ENCODE peak calls at places on chromosome 11, in ten cellular contexts. One of them, this sample, is unnamed.

GRCh38 chr11:45092901-45093760 is 53.3 kb upstream of the PRDM11 start:
- DNase-seq in AG04450: no peak
- DNase-seq in HCT116: no peak
- DNase-seq in upper lobe of right lung: no peak
- DNase-seq in WERI-Rb-1: peak; percentile 10
- DNase-seq in H9: peak; percentile 18
- DNase-seq in fibroblast of lung: peak; percentile 99
- DNase-seq in Peyer's patch: no peak
- DNase-seq in uterus: peak; percentile 8
- DNase-seq in H1: no peak
- DNase-seq in this sample: no peak

GRCh38 chr11:8268530-8269461 is 5.1 kb upstream of the LMO1 start:
- DNase-seq in AG04450: no peak
- DNase-seq in HCT116: no peak
- DNase-seq in upper lobe of right lung: peak; percentile 33
- DNase-seq in WERI-Rb-1: peak; percentile 23
- DNase-seq in H9: no peak
- DNase-seq in fibroblast of lung: peak; percentile 29
- DNase-seq in Peyer's patch: peak; percentile 35
- DNase-seq in uterus: peak; percentile 6
- DNase-seq in H1: peak; percentile 55
- DNase-seq in this sample: no peak

GRCh38 chr11:121650520-121651266 is 197.9 kb upstream of the SORL1-AS1 start:
- DNase-seq in AG04450: no peak
- DNase-seq in HCT116: no peak
- DNase-seq in upper lobe of right lung: no peak
- DNase-seq in WERI-Rb-1: no peak
- DNase-seq in H9: no peak
- DNase-seq in fibroblast of lung: no peak
- DNase-seq in Peyer's patch: no peak
- DNase-seq in uterus: no peak
- DNase-seq in H1: no peak
- DNase-seq in this sample: no peak

GRCh38 chr11:56817661-56818060 is 69.2 kb upstream of the OR9G4 start:
- DNase-seq in AG04450: no peak
- DNase-seq in HCT116: no peak
- DNase-seq in upper lobe of right lung: no peak
- DNase-seq in WERI-Rb-1: no peak
- DNase-seq in H9: no peak
- DNase-seq in fibroblast of lung: no peak
- DNase-seq in Peyer's patch: no peak
- DNase-seq in uterus: no peak
- DNase-seq in H1: no peak
- DNase-seq in this sample: no peak

GRCh38 chr11:117913736-117914397 is 15.3 kb downstream of the TMPRSS13 start:
- DNase-seq in AG04450: no peak
- DNase-seq in HCT116: no peak
- DNase-seq in upper lobe of right lung: no peak
- DNase-seq in WERI-Rb-1: no peak
- DNase-seq in H9: peak; percentile 8
- DNase-seq in fibroblast of lung: no peak
- DNase-seq in Peyer's patch: no peak
- DNase-seq in uterus: no peak
- DNase-seq in H1: no peak
- DNase-seq in this sample: no peak

GRCh38 chr11:103798456-103798855 is 238.0 kb upstream of the DDI1 start:
- DNase-seq in AG04450: no peak
- DNase-seq in HCT116: no peak
- DNase-seq in upper lobe of right lung: no peak
- DNase-seq in WERI-Rb-1: no peak
- DNase-seq in H9: no peak
- DNase-seq in fibroblast of lung: no peak
- DNase-seq in Peyer's patch: no peak
- DNase-seq in uterus: no peak
- DNase-seq in H1: no peak
- DNase-seq in this sample: no peak

GRCh38 chr11:134363592-134363991 is 31.8 kb downstream of the GLB1L2 start:
- DNase-seq in AG04450: no peak
- DNase-seq in HCT116: no peak
- DNase-seq in upper lobe of right lung: peak; percentile 1
- DNase-seq in WERI-Rb-1: no peak
- DNase-seq in H9: no peak
- DNase-seq in fibroblast of lung: no peak
- DNase-seq in Peyer's patch: peak; percentile 11
- DNase-seq in uterus: no peak
- DNase-seq in H1: no peak
- DNase-seq in this sample: no peak

GRCh38 chr11:115214644-115215305 is 289.4 kb downstream of the CADM1 start:
- DNase-seq in AG04450: no peak
- DNase-seq in HCT116: no peak
- DNase-seq in upper lobe of right lung: no peak
- DNase-seq in WERI-Rb-1: no peak
- DNase-seq in H9: no peak
- DNase-seq in fibroblast of lung: no peak
- DNase-seq in Peyer's patch: no peak
- DNase-seq in uterus: no peak
- DNase-seq in H1: no peak
- DNase-seq in this sample: no peak

GRCh38 chr11:79694368-79694767 is 253.5 kb upstream of the TENM4 start:
- DNase-seq in AG04450: no peak
- DNase-seq in HCT116: no peak
- DNase-seq in upper lobe of right lung: no peak
- DNase-seq in WERI-Rb-1: no peak
- DNase-seq in H9: no peak
- DNase-seq in fibroblast of lung: no peak
- DNase-seq in Peyer's patch: no peak
- DNase-seq in uterus: no peak
- DNase-seq in H1: no peak
- DNase-seq in this sample: no peak

DNA sequence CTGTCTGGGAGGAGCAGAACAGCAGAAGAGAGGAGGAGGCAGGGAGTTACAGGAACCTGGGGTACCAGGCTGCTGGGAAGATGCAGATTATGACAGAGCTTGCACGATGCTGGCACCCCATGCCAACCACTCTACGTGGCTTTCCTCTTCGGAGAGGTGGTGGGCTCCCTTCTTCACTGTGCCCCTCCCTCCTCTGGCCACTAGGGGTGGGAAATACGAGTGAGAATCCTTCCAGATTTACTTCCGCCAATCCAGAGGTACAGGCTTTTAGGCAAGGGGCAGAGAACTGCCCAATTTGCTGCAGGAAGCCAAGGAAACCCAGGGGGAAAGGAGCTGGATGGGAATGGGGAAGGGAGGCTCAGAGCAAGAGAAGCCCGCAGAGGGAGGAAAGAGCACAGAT is 12.3 kb downstream of the HYOU1 start:
- DNase-seq in AG04450: no peak
- DNase-seq in HCT116: no peak
- DNase-seq in upper lobe of right lung: no peak
- DNase-seq in WERI-Rb-1: no peak
- DNase-seq in H9: no peak
- DNase-seq in fibroblast of lung: no peak
- DNase-seq in Peyer's patch: no peak
- DNase-seq in uterus: no peak
- DNase-seq in H1: no peak
- DNase-seq in this sample: no peak
- TF ChIP-seq CTCF in AG04450: peak; percentile 21
- TF ChIP-seq CTCF in HCT116: peak; percentile 42
- TF ChIP-seq CTCF in upper lobe of right lung: no peak
- TF ChIP-seq CTCF in WERI-Rb-1: peak; percentile 35
- TF ChIP-seq CTCF in H9: peak; percentile 58
- TF ChIP-seq CTCF in fibroblast of lung: no peak
- TF ChIP-seq CTCF in Peyer's patch: no peak
- TF ChIP-seq CTCF in uterus: no peak
- TF ChIP-seq CTCF in H1: peak; percentile 63
- TF ChIP-seq CTCF in this sample: no peak

DNA sequence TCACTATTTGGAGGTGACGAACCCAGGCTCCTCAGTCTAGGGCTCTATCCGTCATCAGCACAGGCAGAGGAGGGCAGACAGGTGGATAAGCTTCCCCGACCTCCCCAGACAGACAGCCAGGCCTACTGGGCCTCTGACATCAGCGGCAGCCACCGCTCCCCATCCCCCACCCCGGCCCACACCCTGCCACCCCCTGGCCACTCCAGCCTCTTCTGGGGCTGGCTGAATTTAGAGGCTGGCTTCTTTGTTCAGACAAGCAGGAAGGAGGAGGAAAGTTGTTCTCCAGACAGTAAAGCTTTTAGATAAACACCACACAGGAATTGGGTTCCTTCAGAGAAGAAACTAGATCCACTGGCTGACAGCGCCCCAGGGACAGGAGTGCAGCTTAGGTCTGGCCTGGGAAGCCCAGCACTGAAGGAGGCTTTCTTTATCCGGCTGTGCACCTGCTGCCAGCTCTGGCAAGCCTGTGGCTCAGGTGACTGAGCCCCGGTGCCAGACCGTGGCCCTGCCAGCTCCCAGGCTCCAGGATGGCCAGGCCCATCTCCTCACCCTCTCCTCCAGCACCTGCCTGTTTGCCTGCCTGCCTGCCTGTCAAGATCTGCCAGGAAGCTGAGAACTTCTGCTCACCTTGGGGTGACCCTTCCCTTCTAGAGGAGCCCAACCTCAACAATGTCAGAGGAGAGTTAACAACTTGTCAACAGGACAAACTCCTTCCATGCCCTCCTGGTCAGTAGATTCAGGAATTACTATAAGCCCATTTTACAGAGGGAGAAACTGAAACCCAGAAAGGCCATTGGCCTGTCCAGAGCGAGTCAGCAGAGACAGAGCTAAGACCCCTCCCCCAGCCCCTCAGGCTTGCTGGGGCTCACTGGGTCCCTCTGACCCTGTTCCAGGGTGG is 44.0 kb upstream of the KLHL35 start:
- DNase-seq in AG04450: no peak
- DNase-seq in HCT116: no peak
- DNase-seq in upper lobe of right lung: no peak
- DNase-seq in WERI-Rb-1: peak; percentile 43
- DNase-seq in H9: no peak
- DNase-seq in fibroblast of lung: no peak
- DNase-seq in Peyer's patch: peak; percentile 35
- DNase-seq in uterus: no peak
- DNase-seq in H1: no peak
- DNase-seq in this sample: no peak
- H3K27ac ChIP-seq in AG04450: no peak overlapping the region
- H3K27ac ChIP-seq in HCT116: no peak overlapping the region
- H3K27ac ChIP-seq in upper lobe of right lung: peak overlapping the region; percentile 70
- H3K27ac ChIP-seq in WERI-Rb-1: peak overlapping the region; percentile 72
- H3K27ac ChIP-seq in H9: no peak overlapping the region
- H3K27ac ChIP-seq in fibroblast of lung: no peak overlapping the region
- H3K27ac ChIP-seq in Peyer's patch: peak overlapping the region; percentile 30
- H3K27ac ChIP-seq in uterus: no peak overlapping the region
- H3K27ac ChIP-seq in H1: no peak overlapping the region
- H3K27ac ChIP-seq in this sample: peak overlapping the region; percentile 34

DNA sequence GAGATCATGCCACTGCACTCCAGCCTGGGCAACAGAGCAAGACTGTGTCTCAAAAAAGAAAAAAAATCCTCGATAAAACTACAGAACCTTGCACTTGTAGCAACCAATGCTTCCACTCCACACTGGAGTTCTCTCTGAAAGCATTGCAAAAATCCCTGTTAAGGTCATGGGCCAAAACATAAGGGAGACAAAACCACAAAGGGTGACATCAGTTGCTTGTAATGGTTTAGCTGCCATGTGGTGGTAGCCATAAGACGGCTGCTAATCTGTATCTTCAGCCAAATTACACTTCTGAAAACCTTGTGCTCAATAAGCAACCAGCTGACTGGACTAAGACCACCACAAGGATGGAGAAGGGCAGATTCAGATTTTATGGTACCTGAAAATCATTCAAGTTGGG is 20.6 kb upstream of the TPH1 start:
- DNase-seq in AG04450: no peak
- DNase-seq in HCT116: no peak
- DNase-seq in upper lobe of right lung: no peak
- DNase-seq in WERI-Rb-1: no peak
- DNase-seq in H9: no peak
- DNase-seq in fibroblast of lung: peak; percentile 47
- DNase-seq in Peyer's patch: no peak
- DNase-seq in uterus: no peak
- DNase-seq in H1: no peak
- DNase-seq in this sample: no peak
- H3K9me3 ChIP-seq in AG04450: no peaks in the 10 kb centered on the region
- H3K9me3 ChIP-seq in HCT116: no peaks in the 10 kb centered on the region
- H3K9me3 ChIP-seq in upper lobe of right lung: no peaks in the 10 kb centered on the region
- H3K9me3 ChIP-seq in WERI-Rb-1: no peaks in the 10 kb centered on the region
- H3K9me3 ChIP-seq in H9: no peaks in the 10 kb centered on the region
- H3K9me3 ChIP-seq in fibroblast of lung: no peaks in the 10 kb centered on the region
- H3K9me3 ChIP-seq in Peyer's patch: no peaks in the 10 kb centered on the region
- H3K9me3 ChIP-seq in uterus: no peaks in the 10 kb centered on the region
- H3K9me3 ChIP-seq in H1: no peaks in the 10 kb centered on the region
- H3K9me3 ChIP-seq in this sample: no peaks in the 10 kb centered on the region

GRCh38 chr11:64150481-64151239 is 15.3 kb downstream of the MACROD1 start:
- DNase-seq in AG04450: no peak
- DNase-seq in HCT116: no peak
- DNase-seq in upper lobe of right lung: no peak
- DNase-seq in WERI-Rb-1: no peak
- DNase-seq in H9: no peak
- DNase-seq in fibroblast of lung: no peak
- DNase-seq in Peyer's patch: no peak
- DNase-seq in uterus: no peak
- DNase-seq in H1: no peak
- DNase-seq in this sample: no peak

GRCh38 chr11:64151337-64151736 is 14.6 kb downstream of the MACROD1 start:
- DNase-seq in AG04450: no peak
- DNase-seq in HCT116: no peak
- DNase-seq in upper lobe of right lung: no peak
- DNase-seq in WERI-Rb-1: no peak
- DNase-seq in H9: no peak
- DNase-seq in fibroblast of lung: no peak
- DNase-seq in Peyer's patch: no peak
- DNase-seq in uterus: no peak
- DNase-seq in H1: no peak
- DNase-seq in this sample: no peak

GRCh38 chr11:64152841-64153691 is 12.8 kb downstream of the MACROD1 start:
- DNase-seq in AG04450: no peak
- DNase-seq in HCT116: no peak
- DNase-seq in upper lobe of right lung: peak; percentile 84
- DNase-seq in WERI-Rb-1: peak; percentile 54
- DNase-seq in H9: peak; percentile 74
- DNase-seq in fibroblast of lung: no peak
- DNase-seq in Peyer's patch: peak; percentile 83
- DNase-seq in uterus: peak; percentile 50
- DNase-seq in H1: peak; percentile 94
- DNase-seq in this sample: peak; percentile 56

GRCh38 chr11:64156235-64157011 is 9.5 kb downstream of the MACROD1 start:
- DNase-seq in AG04450: no peak
- DNase-seq in HCT116: no peak
- DNase-seq in upper lobe of right lung: no peak
- DNase-seq in WERI-Rb-1: peak; percentile 92
- DNase-seq in H9: no peak
- DNase-seq in fibroblast of lung: no peak
- DNase-seq in Peyer's patch: no peak
- DNase-seq in uterus: no peak
- DNase-seq in H1: no peak
- DNase-seq in this sample: no peak

DNA sequence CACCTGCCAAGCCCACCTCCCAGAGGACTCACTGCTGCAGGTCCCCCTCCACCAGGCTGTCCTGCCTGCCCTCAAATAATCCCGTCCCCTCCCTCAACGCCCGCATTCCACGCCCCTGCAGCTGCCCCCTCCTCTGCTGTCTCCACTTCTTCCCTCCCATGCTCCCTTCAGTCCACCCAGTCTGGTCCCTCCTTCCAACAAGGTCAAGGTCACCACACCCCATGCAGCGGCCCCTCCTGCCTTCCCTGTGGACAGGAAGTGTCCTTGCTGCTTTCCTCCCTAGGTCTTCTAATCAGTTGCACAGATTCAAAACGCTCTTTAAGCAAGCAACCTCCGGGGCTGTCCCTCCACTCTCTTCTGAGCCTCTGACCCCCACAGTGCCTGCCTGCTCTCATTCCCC is 12.1 kb downstream of the MACROD1 start:
- DNase-seq in AG04450: no peak
- DNase-seq in HCT116: no peak
- DNase-seq in upper lobe of right lung: no peak
- DNase-seq in WERI-Rb-1: peak; percentile 26
- DNase-seq in H9: no peak
- DNase-seq in fibroblast of lung: no peak
- DNase-seq in Peyer's patch: no peak
- DNase-seq in uterus: no peak
- DNase-seq in H1: no peak
- DNase-seq in this sample: no peak
- TF ChIP-seq CTCF in AG04450: no peak
- TF ChIP-seq CTCF in HCT116: no peak
- TF ChIP-seq CTCF in upper lobe of right lung: no peak
- TF ChIP-seq CTCF in WERI-Rb-1: no peak
- TF ChIP-seq CTCF in H9: no peak
- TF ChIP-seq CTCF in fibroblast of lung: no peak
- TF ChIP-seq CTCF in Peyer's patch: no peak
- TF ChIP-seq CTCF in uterus: no peak
- TF ChIP-seq CTCF in H1: no peak
- TF ChIP-seq CTCF in this sample: no peak

This sample was measured in CD4-positive, alpha-beta T cell.